ENCODE peak calls at places on chromosomes 4 and X, in ten cellular contexts. Q is NCI-H1105, T is Panc1, Y is GM12864, B is endodermal cell, P is HFF-Myc, K is amniotic stem cell, G is OCI-LY7, U is MCF 10A, Z is NCI-H1436. N is an unnamed sample.

GRCh38 chrX:45774961-45775360 is 574.3 kb upstream of the DIPK2B start:
- DNase-seq in B (no peak), K (peak), Z (no peak), Y (no peak), Q (no peak), G (no peak), U (peak), T (no peak), P (no peak), N (no peak)

GRCh38 chr4:11216520-11216919 is 212.2 kb downstream of the HS3ST1 start:
- DNase-seq in Q (no peak), Z (no peak), K (no peak), T (no peak), B (no peak), U (no peak), G (no peak), Y (no peak), P (no peak), N (no peak)

GRCh38 chr4:110619401-110620247 is 3.3 kb downstream of the PITX2 start:
- DNase-seq in G (no peak), T (no peak), Y (no peak), Z (no peak), B (peak), Q (no peak), K (no peak), P (no peak), U (no peak), N (peak)

GRCh38 chr4:114077610-114078009 is 98.2 kb upstream of the ARSJ start:
- DNase-seq in B (no peak), U (peak), Z (no peak), G (no peak), T (peak), K (peak), P (peak), Y (no peak), Q (no peak), N (no peak)

GRCh38 chrX:121085612-121086010 is 38.2 kb downstream of the GLUD2 start:
- DNase-seq in T (no peak), P (no peak), B (no peak), Z (no peak), U (no peak), G (no peak), K (no peak), Q (no peak), Y (no peak), N (no peak)

GRCh38 chrX:11407331-11408110 is 114.3 kb downstream of the AMELX start:
- DNase-seq in Z (no peak), G (no peak), K (no peak), Q (no peak), Y (no peak), T (no peak), B (no peak), U (no peak), P (no peak), N (no peak)

GRCh38 chr4:139665690-139666529 is at the start of gene MGST2:
- DNase-seq in Y (peak), P (no peak), K (no peak), Q (no peak), B (peak), T (no peak), U (peak), Z (peak), G (peak), N (peak)

GRCh38 chr4:25837107-25837506 is 25.7 kb downstream of the SEL1L3 start:
- DNase-seq in K (no peak), Y (no peak), Q (no peak), T (no peak), B (no peak), Z (no peak), G (no peak), U (no peak), P (no peak), N (no peak)

GRCh38 chr4:52957220-52957686 is 95.1 kb downstream of the RASL11B start:
- DNase-seq in P (peak), Y (no peak), T (no peak), G (no peak), K (no peak), B (no peak), U (no peak), Z (no peak), Q (peak), N (no peak)

GRCh38 chr4:75841641-75842520 is 60.4 kb downstream of the PPEF2 start:
- DNase-seq in G (no peak), P (no peak), Y (no peak), B (no peak), Q (no peak), U (no peak), K (no peak), T (no peak), Z (no peak), N (peak)

GRCh38 chr4:176380352-176381157 is 60.8 kb downstream of the SPCS3 start:
- DNase-seq in G (no peak), U (no peak), Q (no peak), Z (no peak), B (no peak), Y (no peak), T (no peak), P (no peak), K (no peak), N (no peak)

GRCh38 chr4:13535118-13535517 is 9.2 kb downstream of the NKX3-2 start:
- DNase-seq in P (no peak), Z (no peak), G (no peak), Y (no peak), B (peak), T (no peak), K (no peak), U (no peak), Q (no peak), N (no peak)

GRCh38 chrX:68990948-68991347 is 162.1 kb downstream of the EFNB1 start:
- DNase-seq in U (no peak), K (no peak), B (no peak), Y (no peak), Q (no peak), T (no peak), G (no peak), P (no peak), Z (no peak), N (no peak)

GRCh38 chr4:67684839-67685531 is 16.0 kb downstream of the UBA6 start:
- DNase-seq in Q (no peak), Y (no peak), G (no peak), Z (no peak), B (no peak), K (peak), P (no peak), U (no peak), T (no peak), N (no peak)

GRCh38 chrX:153735274-153735673 is 10.6 kb downstream of the ABCD1 start:
- DNase-seq in T (no peak), U (peak), B (no peak), K (no peak), Y (no peak), P (no peak), Z (no peak), Q (no peak), G (peak), N (peak)

GRCh38 chrX:115233497-115234219 is at the start of gene LRCH2:
- DNase-seq in Y (no peak), T (no peak), K (no peak), Q (peak), U (no peak), G (no peak), P (no peak), Z (no peak), B (peak), N (peak)

GRCh38 chr4:166318810-166319525 is 445.9 kb downstream of the TLL1 start:
- DNase-seq in K (peak), P (peak), Z (no peak), B (no peak), G (no peak), T (no peak), U (peak), Y (no peak), Q (no peak), N (no peak)

GRCh38 chrX:50097121-50097520 is 103.7 kb downstream of the AKAP4 start:
- DNase-seq in B (no peak), K (no peak), Y (no peak), Q (no peak), T (no peak), P (no peak), Z (no peak), G (no peak), U (no peak), N (no peak)

GRCh38 chr4:123398803-123399637 is 2.4 kb downstream of the SPRY1 start:
- DNase-seq in T (no peak), Z (peak), B (peak), Q (no peak), G (peak), Y (no peak), K (peak), P (no peak), U (peak), N (peak)

GRCh38 chr4:106034205-106034604 is 138.9 kb downstream of the NPNT start:
- DNase-seq in G (no peak), T (no peak), U (peak), Q (no peak), B (no peak), P (no peak), K (no peak), Z (no peak), Y (no peak), N (no peak)

GRCh38 chr4:166045457-166045856 is 172.4 kb downstream of the TLL1 start:
- DNase-seq in B (no peak), U (no peak), Z (no peak), T (no peak), P (no peak), K (no peak), Y (peak), G (no peak), Q (no peak), N (no peak)

GRCh38 chr4:94357624-94358023 is 15.0 kb upstream of the HPGDS start:
- DNase-seq in Y (no peak), B (no peak), G (no peak), Z (no peak), Q (no peak), K (no peak), T (no peak), P (no peak), U (peak), N (no peak)

N was measured in ELF-1.